ENCODE peak calls at places on chromosomes 5 and 9, in six cellular contexts. P, G, D, Y, F and S are unnamed samples.

GRCh38 chr9:80061940-80062339 is 490.2 kb downstream of the TLE4 start:
- DNase-seq in D (peak), F (no peak), Y (peak), P (peak), G (no peak), S (no peak)

GRCh38 chr9:8804618-8805017 is 1005.0 kb upstream of the DMAC1 start:
- DNase-seq in D (no peak), G (no peak), F (no peak), P (no peak), Y (no peak), S (no peak)

GRCh38 chr9:97518909-97519307 is 17.4 kb downstream of the TMOD1 start:
- DNase-seq in G (peak), F (no peak), P (peak), Y (peak), D (peak), S (no peak)

GRCh38 chr5:55836191-55836590 is 15.0 kb upstream of the IL31RA start:
- DNase-seq in P (peak), D (no peak), Y (no peak), F (no peak), G (no peak), S (no peak)

GRCh38 chr9:5511476-5511875 is 1.1 kb downstream of the PDCD1LG2 start:
- DNase-seq in F (no peak), P (peak), D (no peak), Y (no peak), G (no peak), S (no peak)

GRCh38 chr5:34535433-34535832 is 120.7 kb upstream of the RAI14 start:
- DNase-seq in D (no peak), F (no peak), Y (no peak), G (no peak), P (no peak), S (no peak)

GRCh38 chr5:107217721-107218130 is 453.0 kb downstream of the EFNA5 start:
- DNase-seq in P (no peak), D (no peak), Y (no peak), F (peak), G (peak), S (no peak)

GRCh38 chr5:139358064-139358463 is 16.4 kb downstream of the PAIP2 start:
- DNase-seq in G (no peak), D (no peak), Y (no peak), P (no peak), F (no peak), S (no peak)

GRCh38 chr9:8821910-8822666 is 1022.5 kb upstream of the DMAC1 start:
- DNase-seq in D (no peak), G (no peak), P (peak), F (no peak), Y (no peak), S (no peak)

GRCh38 chr5:67052034-67052433 is 144.6 kb downstream of the CD180 start:
- DNase-seq in Y (no peak), D (no peak), P (no peak), F (no peak), G (no peak), S (no peak)

GRCh38 chr5:128349044-128349629 is 188.9 kb downstream of the FBN2 start:
- DNase-seq in Y (no peak), F (no peak), P (peak), G (peak), D (no peak), S (no peak)

GRCh38 chr5:128574041-128574440 is 36.0 kb upstream of the FBN2 start:
- DNase-seq in G (peak), P (no peak), F (no peak), Y (no peak), D (no peak), S (no peak)

GRCh38 chr9:83511051-83511450 is 27.1 kb downstream of the FRMD3 start:
- DNase-seq in F (no peak), G (peak), P (no peak), Y (no peak), D (no peak), S (no peak)

GRCh38 chr5:72387985-72388384 is 67.8 kb downstream of the PTCD2 start:
- DNase-seq in F (no peak), Y (no peak), G (peak), P (peak), D (no peak), S (no peak)

GRCh38 chr5:5467737-5468136 is 45.3 kb downstream of the ICE1 start:
- DNase-seq in D (no peak), P (no peak), Y (no peak), F (no peak), G (no peak), S (no peak)

GRCh38 chr5:33984671-33985124 is at the start of gene SLC45A2:
- DNase-seq in G (no peak), P (no peak), F (no peak), D (no peak), Y (no peak), S (no peak)

GRCh38 chr5:82806513-82806912 is 270.7 kb downstream of the TMEM167A start:
- DNase-seq in G (peak), F (no peak), Y (no peak), D (no peak), P (peak), S (no peak)

GRCh38 chr9:107422189-107422802 is 67.3 kb downstream of the KLF4 start:
- DNase-seq in D (peak), P (peak), Y (no peak), F (peak), G (peak), S (peak)

GRCh38 chr9:71663931-71664459 is 104.3 kb downstream of the CEMIP2 start:
- DNase-seq in F (no peak), G (no peak), Y (no peak), D (no peak), P (peak), S (no peak)

GRCh38 chr5:127031147-127031862 is 947 bp upstream of the MARCHF3 start:
- DNase-seq in F (no peak), P (no peak), G (no peak), Y (no peak), D (no peak), S (peak)

GRCh38 chr9:17802249-17802857 is 223.5 kb downstream of the SH3GL2 start:
- DNase-seq in G (peak), F (no peak), D (no peak), Y (no peak), P (peak), S (no peak)

GRCh38 chr5:54558362-54558761 is 40.8 kb downstream of the SNX18 start:
- DNase-seq in P (no peak), D (no peak), F (no peak), G (no peak), Y (no peak), S (no peak)

GRCh38 chr5:3131161-3131560 is 379.7 kb upstream of the IRX2 start:
- DNase-seq in G (no peak), D (no peak), F (no peak), P (no peak), Y (no peak), S (no peak)

GRCh38 chr5:123180178-123180577 is 91.1 kb downstream of the PRDM6 start:
- DNase-seq in F (peak), G (no peak), P (no peak), Y (no peak), D (no peak), S (no peak)

GRCh38 chr9:6938873-6939272 is 181.1 kb downstream of the KDM4C start:
- DNase-seq in D (no peak), F (no peak), Y (no peak), G (no peak), P (no peak), S (no peak)

GRCh38 chr5:133993152-133993548 is 11.6 kb downstream of the VDAC1 start:
- DNase-seq in P (peak), D (no peak), Y (no peak), G (no peak), F (no peak), S (no peak)

GRCh38 chr5:80134879-80135278 is 99.7 kb downstream of the THBS4 start:
- DNase-seq in D (no peak), Y (no peak), G (no peak), P (no peak), F (no peak), S (no peak)

GRCh38 chr9:7185612-7186011 is 427.8 kb downstream of the KDM4C start:
- DNase-seq in D (peak), P (peak), G (peak), Y (peak), F (no peak), S (no peak)

GRCh38 chr9:90593646-90594045 is 49.0 kb downstream of the DIRAS2 start:
- DNase-seq in F (no peak), D (no peak), Y (no peak), G (no peak), P (no peak), S (no peak)

GRCh38 chr5:55682071-55682470 is 30.1 kb downstream of the SLC38A9 start:
- DNase-seq in D (no peak), P (no peak), G (no peak), F (no peak), Y (no peak), S (no peak)

GRCh38 chr5:93079046-93079445 is 502.0 kb downstream of the NR2F1-AS1 start:
- DNase-seq in P (no peak), F (no peak), D (no peak), G (no peak), Y (no peak), S (no peak)

GRCh38 chr5:28402590-28403301 is 1364.4 kb upstream of the CDH9 start:
- DNase-seq in D (no peak), G (no peak), F (no peak), Y (no peak), P (no peak), S (no peak)

GRCh38 chr5:148808864-148809642 is 17.4 kb upstream of the ADRB2 start:
- DNase-seq in G (no peak), Y (no peak), F (peak), D (peak), P (no peak), S (no peak)

GRCh38 chr9:79976501-79977444 is 405.0 kb downstream of the TLE4 start:
- DNase-seq in G (no peak), F (no peak), D (no peak), P (no peak), Y (no peak), S (peak)

GRCh38 chr5:30968971-30969370 is 224.5 kb upstream of the CDH6 start:
- DNase-seq in F (no peak), P (no peak), D (no peak), G (no peak), Y (no peak), S (no peak)

GRCh38 chr5:164000819-164001218 is 495.4 kb downstream of the MAT2B start:
- DNase-seq in P (no peak), F (no peak), D (no peak), Y (no peak), G (no peak), S (no peak)

GRCh38 chr5:170393958-170394357 is 4.8 kb upstream of the KCNMB1 start:
- DNase-seq in D (no peak), G (no peak), F (no peak), P (no peak), Y (no peak), S (no peak)

GRCh38 chr5:104179057-104179456 is 616.5 kb upstream of the NUDT12 start:
- DNase-seq in G (peak), Y (no peak), P (peak), D (peak), F (no peak), S (no peak)
- TF ChIP-seq CTCF in G (peak), Y (peak), P (peak), D (peak), F (peak), S (peak)

GRCh38 chr9:124013263-124014211 is 2.0 kb downstream of the LHX2 start:
- DNase-seq in F (no peak), Y (no peak), D (no peak), P (no peak), G (no peak), S (peak)
- TF ChIP-seq CTCF in F (no peak), Y (no peak), D (no peak), P (no peak), G (no peak), S (no peak)

GRCh38 chr9:105070176-105070575 is 142.2 kb upstream of the ABCA1 start:
- DNase-seq in P (no peak), F (no peak), G (no peak), D (no peak), Y (no peak), S (no peak)

GRCh38 chr9:105073147-105073546 is 145.2 kb upstream of the ABCA1 start:
- DNase-seq in Y (no peak), G (no peak), D (no peak), F (no peak), P (peak), S (no peak)

GRCh38 chr9:105074501-105074900 is 146.5 kb upstream of the ABCA1 start:
- DNase-seq in F (no peak), G (no peak), Y (no peak), P (peak), D (no peak), S (no peak)

GRCh38 chr9:105069285-105070065 is 141.5 kb upstream of the ABCA1 start:
- DNase-seq in D (no peak), P (no peak), F (no peak), Y (no peak), G (no peak), S (no peak)

GRCh38 chr9:105072476-105072875 is 144.5 kb upstream of the ABCA1 start:
- DNase-seq in D (no peak), G (no peak), P (no peak), F (no peak), Y (no peak), S (no peak)
- TF ChIP-seq CTCF in D (no peak), G (no peak), P (no peak), F (no peak), Y (no peak), S (no peak)

DNA sequence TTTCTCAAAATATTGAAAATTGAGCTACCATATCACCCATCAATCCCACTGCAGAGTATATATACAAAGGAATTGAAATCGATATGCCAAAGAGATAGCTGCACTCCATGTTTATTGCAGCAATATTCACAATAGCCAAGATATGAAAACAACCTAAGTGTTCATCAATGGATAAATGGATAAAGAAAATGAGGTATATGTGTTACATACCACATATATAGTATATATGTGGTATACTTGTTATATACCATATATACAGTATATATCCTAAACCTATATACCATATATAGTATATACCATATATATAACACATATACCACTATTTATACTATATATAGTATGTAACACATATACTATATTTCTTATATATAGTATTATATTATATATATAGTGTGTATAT is 313.3 kb downstream of the ZNF608 start:
- DNase-seq in F (no peak), D (no peak), G (no peak), Y (no peak), P (no peak), S (no peak)
- TF ChIP-seq CTCF in F (no peak), D (no peak), G (no peak), Y (no peak), P (no peak), S (no peak)

DNA sequence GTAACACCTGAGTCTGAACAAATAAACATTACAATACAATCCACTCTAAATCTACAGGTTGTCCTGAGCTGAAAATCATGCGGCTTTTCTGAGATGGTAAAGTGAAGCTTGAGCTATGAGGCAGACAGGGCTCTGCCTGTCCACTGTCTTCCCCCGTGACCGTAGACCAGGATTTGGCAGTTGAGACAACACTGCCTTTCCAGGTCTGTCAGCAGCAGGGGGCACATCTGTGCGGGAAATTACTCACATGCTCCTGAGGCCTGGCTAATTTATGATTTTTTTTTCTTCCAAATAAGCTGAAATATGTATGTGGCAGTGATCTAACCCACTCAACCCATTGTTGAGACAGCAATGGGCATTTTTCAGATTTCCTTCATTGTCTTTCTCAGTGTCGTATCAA is 307.9 kb downstream of the FBXL7 start:
- DNase-seq in Y (no peak), G (no peak), F (peak), P (peak), D (peak), S (peak)
- TF ChIP-seq CTCF in Y (peak), G (no peak), F (peak), P (peak), D (no peak), S (no peak)

DNA sequence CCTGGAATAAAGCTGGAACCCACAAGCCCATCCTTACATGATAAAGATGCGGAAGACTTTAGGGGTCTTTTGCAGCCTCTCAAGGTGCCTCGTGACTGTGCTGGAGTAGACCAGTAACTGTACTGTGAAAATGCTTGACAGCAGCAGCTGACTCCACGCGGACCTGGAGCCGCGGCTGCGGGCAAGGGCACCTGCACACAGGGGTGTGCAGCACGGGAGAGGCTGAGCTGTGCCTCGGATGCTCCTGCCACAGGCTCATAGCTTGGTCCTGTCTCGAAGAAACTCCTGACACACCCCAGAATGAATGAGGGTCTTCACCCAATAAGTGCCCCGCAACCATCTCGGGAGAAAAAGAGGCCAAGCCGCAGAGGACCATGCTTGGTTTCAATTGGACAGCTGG is 40.3 kb upstream of the CEP72 start:
- DNase-seq in Y (no peak), G (no peak), P (no peak), D (no peak), F (no peak), S (no peak)
- TF ChIP-seq CTCF in Y (no peak), G (no peak), P (no peak), D (no peak), F (no peak), S (no peak)